ENCODE peak calls at places on chromosomes 7 and 10, in four cellular contexts. L is CD8-positive, alpha-beta T cell; B is cardiac muscle cell; I is BJ. Q is an unnamed sample.

GRCh38 chr7:30260246-30260768 is 24.1 kb upstream of the ZNRF2 start:
- DNase-seq in L (no peak), B (no peak), I (no peak), Q (no peak)

GRCh38 chr7:149248777-149249176 is 9.3 kb downstream of the ZNF212 start:
- DNase-seq in L (no peak), B (no peak), I (no peak), Q (no peak)

GRCh38 chr10:12434277-12434676 is 84.9 kb downstream of the CAMK1D start:
- DNase-seq in L (no peak), B (no peak), I (no peak), Q (no peak)

GRCh38 chr7:117279931-117280525 is 42.8 kb downstream of the WNT2 start:
- DNase-seq in L (no peak), B (no peak), I (no peak), Q (no peak)

GRCh38 chr7:34155225-34155908 is 250.0 kb downstream of the BMPER start:
- DNase-seq in L (no peak), B (peak; percentile 97), I (peak; percentile 89), Q (peak; percentile 29)

GRCh38 chr10:123295644-123296043 is 141.4 kb downstream of the BUB3 start:
- DNase-seq in L (no peak), B (no peak), I (no peak), Q (no peak)

GRCh38 chr7:79287976-79288375 is 165.5 kb downstream of the MAGI2 start:
- DNase-seq in L (no peak), B (peak; percentile 21), I (no peak), Q (no peak)

GRCh38 chr10:60944159-60944909 is at the start of gene RHOBTB1:
- DNase-seq in L (peak; percentile 10), B (peak; percentile 89), I (no peak), Q (peak; percentile 43)

GRCh38 chr7:134532155-134533089 is 5.1 kb downstream of the AKR1B10 start:
- DNase-seq in L (no peak), B (no peak), I (no peak), Q (no peak)

GRCh38 chr7:116122972-116123595 is 87.3 kb upstream of the TES start:
- DNase-seq in L (no peak), B (peak; percentile 72), I (no peak), Q (peak; percentile 7)

GRCh38 chr7:93147358-93147757 is 827 bp downstream of the SAMD9L start:
- DNase-seq in L (peak; percentile 49), B (peak; percentile 68), I (no peak), Q (no peak)

GRCh38 chr7:112596260-112596659 is 115.5 kb downstream of the LSMEM1 start:
- DNase-seq in L (no peak), B (peak; percentile 79), I (peak; percentile 2), Q (no peak)

GRCh38 chr10:96441126-96441905 is 72.4 kb downstream of the TLL2 start:
- DNase-seq in L (no peak), B (no peak), I (no peak), Q (no peak)

GRCh38 chr10:31768467-31768866 is 160.2 kb downstream of the ARHGAP12 start:
- DNase-seq in L (no peak), B (peak; percentile 71), I (no peak), Q (no peak)

GRCh38 chr7:138934861-138935260 is 46.3 kb downstream of the KIAA1549 start:
- DNase-seq in L (no peak), B (peak; percentile 58), I (peak; percentile 26), Q (peak; percentile 58)
- H3K4me3 ChIP-seq in L (no peak overlapping the region), B (no peak overlapping the region), I (no peak overlapping the region), Q (no peak overlapping the region)

GRCh38 chr7:5421626-5422323 is 1.9 kb downstream of the TNRC18 start:
- DNase-seq in L (no peak), B (peak; percentile 72), I (no peak), Q (no peak)
- H3K27me3 ChIP-seq in L (peaks cover 75% of the 10 kb centered on the region), B (no peaks in the 10 kb centered on the region), I (no peaks in the 10 kb centered on the region), Q (no peaks in the 10 kb centered on the region)

DNA sequence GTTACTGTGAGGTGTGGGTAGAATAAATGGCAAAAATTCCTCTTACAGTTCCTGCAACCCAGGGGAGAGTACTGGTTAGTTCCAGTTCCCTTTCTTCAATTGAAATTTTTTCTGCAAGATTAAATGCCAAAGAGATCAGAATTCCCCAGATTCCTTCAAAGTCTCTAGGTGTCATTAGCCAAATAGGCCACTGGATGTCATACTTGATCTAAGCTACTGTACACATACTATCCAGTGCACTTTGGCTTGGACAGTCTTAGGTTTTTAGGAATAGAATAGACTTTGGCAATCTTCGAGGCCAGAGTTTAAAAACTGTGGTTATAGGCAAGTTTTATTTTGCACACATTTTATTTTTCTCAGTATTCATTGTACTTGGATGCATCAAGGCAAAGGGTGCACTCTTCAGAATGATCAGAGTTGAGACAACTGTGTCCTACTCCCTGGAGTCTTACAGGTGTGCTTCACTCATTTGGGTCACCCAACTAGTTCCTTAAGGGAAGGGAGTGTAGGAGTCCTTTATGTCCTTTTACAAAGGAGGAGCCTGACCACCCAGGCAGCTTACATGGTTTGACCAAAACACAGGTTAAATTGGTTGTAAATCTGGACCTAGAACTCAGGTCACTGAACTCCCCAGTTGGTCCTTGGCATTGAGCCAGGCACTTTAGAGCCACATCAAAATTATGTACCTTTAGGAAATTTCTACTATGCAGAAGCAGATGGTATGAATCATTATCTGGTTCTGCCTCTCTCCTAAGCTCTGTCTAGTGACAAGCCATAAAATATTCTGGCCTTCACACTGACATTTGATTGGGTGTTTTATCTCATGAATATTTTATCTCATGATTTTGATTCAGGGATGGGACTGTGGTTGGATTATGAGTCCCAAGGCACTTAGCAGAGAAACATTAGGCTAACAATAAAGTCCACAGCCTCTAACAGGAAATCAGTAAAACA is 49.5 kb downstream of the ASAH2B start:
- DNase-seq in L (no peak), B (peak; percentile 76), I (no peak), Q (peak; percentile 2)
- TF ChIP-seq CTCF in L (no peak), B (peak; percentile 68), I (peak; percentile 37), Q (peak; percentile 45)

GRCh38 chr10:37855691-37856090 is 1.7 kb downstream of the ZNF248 start:
- DNase-seq in L (no peak), B (no peak), I (no peak), Q (no peak)
- H3K4me3 ChIP-seq in L (no peak overlapping the region), B (peak overlapping the region; percentile 12), I (no peak overlapping the region), Q (peak overlapping the region; percentile 25)

GRCh38 chr7:28409716-28410627 is 2.3 kb upstream of the CREB5 start:
- DNase-seq in L (no peak), B (peak; percentile 57), I (no peak), Q (no peak)

GRCh38 chr7:28408974-28409715 is 3.2 kb upstream of the CREB5 start:
- DNase-seq in L (peak; percentile 40), B (peak; percentile 97), I (peak; percentile 81), Q (peak; percentile 90)

GRCh38 chr7:28408105-28408973 is 4.0 kb upstream of the CREB5 start:
- DNase-seq in L (no peak), B (no peak), I (no peak), Q (no peak)

GRCh38 chr7:28411876-28412662 is at the start of gene CREB5:
- DNase-seq in L (no peak), B (no peak), I (no peak), Q (no peak)

DNA sequence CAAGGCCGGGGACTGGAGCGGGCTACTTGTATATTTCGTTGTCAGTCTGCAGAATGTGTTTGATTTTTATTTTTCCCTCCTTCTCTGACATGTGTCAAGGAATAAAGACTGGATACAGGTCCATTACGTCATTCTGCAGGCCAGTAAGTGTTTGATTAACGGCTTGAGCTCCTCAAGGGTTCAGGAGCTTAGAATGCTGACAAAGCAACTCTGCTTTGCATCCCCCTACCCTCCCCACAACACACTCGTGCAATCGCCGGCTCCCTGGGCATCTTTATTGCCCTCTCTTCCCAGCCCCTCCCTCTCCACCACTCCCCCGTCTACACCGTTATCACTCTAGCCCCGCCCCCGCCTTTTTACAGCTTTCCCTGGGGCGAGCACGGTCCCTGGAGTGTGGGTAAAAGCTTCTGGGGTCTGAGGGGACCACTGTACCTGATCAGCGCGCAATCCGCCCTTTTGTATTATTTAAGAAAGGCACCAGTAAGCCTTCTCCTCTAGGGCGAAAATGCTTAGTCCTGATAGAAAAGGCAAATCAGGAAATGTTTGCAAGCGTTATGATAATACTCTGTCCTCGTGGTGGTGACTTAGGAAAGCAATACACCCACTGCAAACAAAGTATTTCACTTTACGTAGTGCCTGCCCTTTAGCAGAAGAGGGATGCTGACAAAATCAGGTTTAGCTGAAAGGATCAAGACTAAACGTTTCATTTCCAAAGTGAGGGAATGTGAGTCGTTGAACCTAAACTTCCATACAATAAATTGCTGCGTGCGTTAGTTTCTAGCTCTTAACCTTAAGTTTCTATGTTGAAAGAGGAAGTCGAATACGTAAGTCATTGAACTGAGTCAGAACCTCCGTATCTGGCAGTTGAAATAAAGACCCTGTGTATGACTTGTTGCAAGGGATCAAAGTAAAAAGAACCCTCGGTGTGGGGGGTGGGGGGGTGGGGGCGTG is 1.4 kb upstream of the CREB5 start:
- DNase-seq in L (no peak), B (peak; percentile 70), I (no peak), Q (no peak)
- H3K27me3 ChIP-seq in L (peaks cover 35% of the 10 kb centered on the region), B (peaks cover 52% of the 10 kb centered on the region), I (peaks cover 3% of the 10 kb centered on the region), Q (no peaks in the 10 kb centered on the region)

GRCh38 chr7:5477126-5477525 is 53.5 kb upstream of the TNRC18 start:
- DNase-seq in L (no peak), B (no peak), I (no peak), Q (no peak)

GRCh38 chr7:5479133-5479745 is 55.6 kb upstream of the TNRC18 start:
- DNase-seq in L (no peak), B (no peak), I (peak; percentile 46), Q (no peak)

GRCh38 chr7:5476001-5476400 is 52.4 kb upstream of the TNRC18 start:
- DNase-seq in L (no peak), B (no peak), I (no peak), Q (no peak)

GRCh38 chr7:5478568-5479045 is 55.0 kb upstream of the TNRC18 start:
- DNase-seq in L (no peak), B (no peak), I (no peak), Q (no peak)

DNA sequence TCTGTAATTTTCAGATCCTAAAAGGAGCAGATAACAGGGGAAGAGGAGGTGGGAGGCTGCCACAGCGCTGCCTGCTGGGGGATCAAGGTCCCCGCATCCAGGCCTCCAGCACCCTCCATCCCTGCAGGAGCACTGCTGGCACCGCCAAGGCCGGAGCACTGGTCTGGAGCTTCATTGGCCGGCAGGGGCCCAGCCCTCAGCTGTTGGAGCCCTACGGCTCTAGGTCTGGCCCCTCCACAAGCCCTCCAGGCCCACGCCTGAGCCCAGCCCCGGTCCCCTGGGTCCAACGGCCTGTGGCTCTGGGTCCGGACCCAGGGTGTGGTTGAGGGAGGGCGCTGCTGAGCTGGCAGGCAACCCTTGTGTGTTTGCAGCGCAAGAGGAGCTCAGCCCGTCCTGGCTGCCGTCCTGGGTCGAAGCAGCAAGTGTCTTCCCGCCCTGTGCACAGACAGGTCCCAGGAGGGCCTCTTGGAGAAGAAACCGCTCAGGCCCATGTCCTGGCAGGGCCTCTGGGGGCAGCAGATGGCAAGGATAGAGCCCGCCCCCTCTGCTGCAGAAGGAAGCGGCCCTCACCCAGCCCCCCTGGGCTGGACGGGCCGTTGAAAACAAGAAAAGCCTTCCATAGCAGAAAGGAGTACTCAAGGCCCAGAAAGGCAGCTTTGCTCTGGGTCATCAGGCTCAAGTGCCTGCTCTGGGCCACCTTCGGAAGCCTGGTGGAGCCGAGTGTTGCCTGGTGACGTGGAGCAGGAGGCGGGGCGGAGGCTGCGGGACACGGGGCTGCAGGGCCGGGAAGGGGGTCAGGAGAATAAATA is 54.3 kb upstream of the TNRC18 start:
- DNase-seq in L (no peak), B (no peak), I (no peak), Q (no peak)
- TF ChIP-seq CTCF in L (no peak), B (peak; percentile 18), I (peak; percentile 53), Q (peak; percentile 32)

GRCh38 chr7:101854084-101854865 is 36.8 kb downstream of the CUX1 start:
- DNase-seq in L (no peak), B (no peak), I (no peak), Q (no peak)

GRCh38 chr7:101859411-101860106 is 42.1 kb downstream of the CUX1 start:
- DNase-seq in L (no peak), B (peak; percentile 57), I (no peak), Q (no peak)

GRCh38 chr7:101858437-101859385 is 41.3 kb downstream of the CUX1 start:
- DNase-seq in L (no peak), B (no peak), I (no peak), Q (no peak)

GRCh38 chr7:101856488-101857357 is 39.3 kb downstream of the CUX1 start:
- DNase-seq in L (peak; percentile 77), B (peak; percentile 88), I (peak; percentile 66), Q (peak; percentile 69)

GRCh38 chr7:101857358-101857794 is 40.0 kb downstream of the CUX1 start:
- DNase-seq in L (no peak), B (no peak), I (no peak), Q (no peak)
- H3K4me3 ChIP-seq in L (peak overlapping the region; percentile 69), B (no peak overlapping the region), I (no peak overlapping the region), Q (no peak overlapping the region)